ENCODE peak calls at places on chromosomes 6 and 20, in nine cellular contexts. A is esophagus squamous epithelium, H is adrenal gland, K is Peyer's patch, F is prostate gland, R is A549, E is upper lobe of left lung, B is IMR-90, I is H1. L is an unnamed sample. For H3K4me1, the result is how much of the 10 kb centered on the place peaks cover.

GRCh38 chr6:10138917-10139316 is 276.0 kb downstream of the TFAP2A start:
- DNase-seq in A (no peak), H (no peak), K (no peak), F (no peak), R (no peak), E (no peak), B (peak), I (no peak), L (no peak)

GRCh38 chr6:41723178-41723935 is 12.1 kb downstream of the TFEB start:
- DNase-seq in A (peak), H (peak), K (peak), F (peak), R (peak), E (peak), B (peak), I (no peak), L (no peak)

GRCh38 chr6:155154158-155154830 is 109.5 kb upstream of the CLDN20 start:
- DNase-seq in A (no peak), H (no peak), K (no peak), F (no peak), R (no peak), E (no peak), B (peak), I (no peak), L (no peak)

GRCh38 chr20:13060327-13060726 is 51.6 kb downstream of the SPTLC3 start:
- DNase-seq in A (no peak), H (no peak), K (no peak), F (no peak), R (no peak), E (no peak), B (no peak), I (no peak), L (no peak)

GRCh38 chr6:4018194-4019111 is 60.5 kb downstream of the FAM217A start:
- DNase-seq in A (peak), H (peak), K (peak), F (peak), R (peak), E (peak), B (peak), I (peak), L (peak)

GRCh38 chr6:108727966-108728730 is 120.1 kb upstream of the ARMC2 start:
- DNase-seq in A (no peak), H (no peak), K (peak), F (no peak), R (no peak), E (no peak), B (no peak), I (no peak), L (no peak)

GRCh38 chr20:2005359-2005758 is 11.5 kb upstream of the PDYN start:
- DNase-seq in A (no peak), H (no peak), K (no peak), F (no peak), R (no peak), E (no peak), B (peak), I (no peak), L (peak)

GRCh38 chr6:109672204-109672603 is 18.8 kb downstream of the AK9 start:
- DNase-seq in A (no peak), H (no peak), K (no peak), F (no peak), R (no peak), E (no peak), B (peak), I (no peak), L (no peak)

GRCh38 chr20:45355209-45355608 is 7.0 kb upstream of the SDC4 start:
- DNase-seq in A (no peak), H (peak), K (no peak), F (no peak), R (no peak), E (no peak), B (peak), I (no peak), L (no peak)

GRCh38 chr6:164640946-164641345 is 668.5 kb downstream of the C6orf118 start:
- DNase-seq in A (no peak), H (no peak), K (no peak), F (no peak), R (no peak), E (no peak), B (no peak), I (no peak), L (no peak)

GRCh38 chr6:19876672-19877071 is 39.5 kb downstream of the ID4 start:
- DNase-seq in A (no peak), H (no peak), K (no peak), F (no peak), R (no peak), E (no peak), B (no peak), I (no peak), L (no peak)

DNA sequence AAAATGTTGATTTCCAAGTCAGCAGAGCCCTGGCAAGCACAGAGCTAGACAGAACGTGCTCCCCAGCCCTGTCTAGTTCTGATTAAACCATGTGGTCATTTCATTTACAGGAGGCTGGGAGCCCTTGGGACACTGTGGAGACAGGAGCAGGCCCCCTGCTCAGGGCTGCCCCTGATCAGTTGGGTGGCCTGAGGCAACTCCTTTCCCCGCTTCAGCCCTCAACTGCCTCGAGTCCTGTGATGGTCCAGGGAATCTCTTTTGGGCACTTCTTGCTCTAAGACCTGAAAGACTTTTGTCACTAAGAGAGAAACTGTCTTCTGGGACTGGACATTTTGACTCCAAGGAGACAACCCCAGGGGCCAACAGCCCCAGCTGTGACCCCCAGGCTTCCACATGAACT is 13.5 kb downstream of the DYNLRB1 start:
- DNase-seq in A (no peak), H (no peak), K (peak), F (no peak), R (no peak), E (no peak), B (no peak), I (no peak), L (no peak)
- H3K4me1 ChIP-seq in A (half or more), H (under half), K (under half), F (under half), R (under half), E (under half), B (under half), I (under half), L (under half)

GRCh38 chr6:26232306-26232949 is 132.6 kb upstream of the BTN3A2 start:
- DNase-seq in A (no peak), H (no peak), K (no peak), F (no peak), R (no peak), E (no peak), B (no peak), I (no peak), L (no peak)

GRCh38 chr6:26234421-26235239 is 130.4 kb upstream of the BTN3A2 start:
- DNase-seq in A (no peak), H (peak), K (peak), F (peak), R (peak), E (peak), B (peak), I (no peak), L (no peak)

GRCh38 chr6:26231006-26231587 is 133.9 kb upstream of the BTN3A2 start:
- DNase-seq in A (no peak), H (no peak), K (no peak), F (no peak), R (no peak), E (no peak), B (no peak), I (no peak), L (no peak)

GRCh38 chr6:26233608-26234420 is 131.2 kb upstream of the BTN3A2 start:
- DNase-seq in A (no peak), H (peak), K (peak), F (peak), R (no peak), E (peak), B (peak), I (no peak), L (no peak)

DNA sequence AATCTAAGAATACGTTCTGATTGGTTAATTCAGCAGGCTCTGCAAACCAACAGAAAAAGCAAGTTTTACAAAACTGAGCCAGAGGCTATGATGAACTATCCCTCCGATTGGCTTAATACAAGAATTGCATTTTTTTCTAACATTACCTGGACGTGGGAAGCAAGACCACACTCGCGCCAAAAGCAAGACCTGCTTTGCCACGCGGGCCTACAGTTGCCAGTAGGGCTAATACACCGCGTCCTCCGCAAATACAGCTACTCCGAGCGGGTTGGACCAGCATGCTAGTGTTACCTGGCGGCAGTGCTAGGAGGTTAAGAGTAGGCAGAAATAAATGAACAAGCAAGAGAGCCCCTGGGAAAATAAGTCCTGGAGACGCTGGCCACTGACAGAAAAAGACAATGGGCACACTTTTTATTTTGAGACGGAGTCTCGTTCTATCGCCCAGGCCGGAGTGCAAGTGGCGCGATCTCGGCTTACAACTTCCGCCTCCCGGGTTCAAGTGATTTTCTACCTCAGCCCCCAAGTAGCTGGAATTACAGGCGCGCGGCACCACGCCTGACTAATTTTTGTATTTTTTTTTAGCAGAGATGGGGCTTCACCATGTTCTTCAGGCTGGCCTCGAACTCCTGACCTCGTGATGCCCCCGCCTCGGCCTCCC is 131.9 kb upstream of the BTN3A2 start:
- DNase-seq in A (no peak), H (no peak), K (peak), F (no peak), R (no peak), E (peak), B (peak), I (no peak), L (no peak)
- H3K4me3 ChIP-seq in A (peak), H (peak), K (peak), F (peak), R (peak), E (peak), B (peak), I (peak), L (peak)

GRCh38 chr20:31666258-31667042 is 28.7 kb downstream of the COX4I2 start:
- DNase-seq in A (no peak), H (peak), K (peak), F (no peak), R (no peak), E (peak), B (no peak), I (no peak), L (no peak)
- TF ChIP-seq POLR2A in A (no peak), H (peak), K (no peak), F (no peak), R (no peak), E (no peak), B (no peak), I (no peak), L (no peak)

GRCh38 chr20:46826343-46826984 is 68.2 kb upstream of the EYA2 start:
- DNase-seq in A (no peak), H (no peak), K (no peak), F (no peak), R (no peak), E (no peak), B (peak), I (no peak), L (no peak)

GRCh38 chr20:46827718-46828458 is 66.8 kb upstream of the EYA2 start:
- DNase-seq in A (no peak), H (no peak), K (no peak), F (no peak), R (no peak), E (no peak), B (peak), I (no peak), L (no peak)

GRCh38 chr20:46830886-46831632 is 63.6 kb upstream of the EYA2 start:
- DNase-seq in A (no peak), H (no peak), K (no peak), F (no peak), R (no peak), E (no peak), B (no peak), I (no peak), L (no peak)

GRCh38 chr20:46831633-46832011 is 63.0 kb upstream of the EYA2 start:
- DNase-seq in A (no peak), H (no peak), K (no peak), F (no peak), R (no peak), E (no peak), B (peak), I (no peak), L (no peak)

DNA sequence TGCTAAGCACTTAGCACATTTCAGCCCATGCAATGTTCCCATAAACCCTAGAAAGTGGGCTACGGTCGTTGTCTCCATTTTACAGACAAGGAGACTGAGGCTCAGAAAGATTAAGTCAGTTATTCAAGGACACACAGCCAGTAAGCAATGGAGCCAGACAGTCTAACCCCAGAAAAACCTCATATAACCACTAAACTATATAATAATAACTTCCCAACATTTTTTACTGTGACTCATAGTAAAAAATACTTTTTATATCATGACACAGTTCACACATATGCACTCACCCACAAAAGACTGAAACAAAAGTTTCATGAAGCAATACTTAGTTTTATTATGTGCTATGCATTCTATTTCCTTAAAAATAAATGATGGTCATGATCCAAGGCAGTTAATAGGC is 66.2 kb upstream of the EYA2 start:
- DNase-seq in A (no peak), H (no peak), K (no peak), F (no peak), R (no peak), E (no peak), B (peak), I (no peak), L (no peak)
- H3K4me1 ChIP-seq in A (under half), H (under half), K (under half), F (under half), R (under half), E (under half), B (under half), I (under half), L (under half)

GRCh38 chr6:23335894-23336293 is 766.5 kb downstream of the HDGFL1 start:
- DNase-seq in A (no peak), H (no peak), K (no peak), F (no peak), R (no peak), E (no peak), B (no peak), I (no peak), L (no peak)

GRCh38 chr6:23330632-23331031 is 761.3 kb downstream of the HDGFL1 start:
- DNase-seq in A (no peak), H (no peak), K (no peak), F (no peak), R (no peak), E (no peak), B (no peak), I (no peak), L (no peak)

GRCh38 chr6:23329091-23329490 is 759.7 kb downstream of the HDGFL1 start:
- DNase-seq in A (no peak), H (no peak), K (no peak), F (no peak), R (no peak), E (no peak), B (no peak), I (no peak), L (no peak)

GRCh38 chr6:23339268-23339667 is 769.9 kb downstream of the HDGFL1 start:
- DNase-seq in A (no peak), H (no peak), K (no peak), F (no peak), R (no peak), E (no peak), B (no peak), I (no peak), L (no peak)

DNA sequence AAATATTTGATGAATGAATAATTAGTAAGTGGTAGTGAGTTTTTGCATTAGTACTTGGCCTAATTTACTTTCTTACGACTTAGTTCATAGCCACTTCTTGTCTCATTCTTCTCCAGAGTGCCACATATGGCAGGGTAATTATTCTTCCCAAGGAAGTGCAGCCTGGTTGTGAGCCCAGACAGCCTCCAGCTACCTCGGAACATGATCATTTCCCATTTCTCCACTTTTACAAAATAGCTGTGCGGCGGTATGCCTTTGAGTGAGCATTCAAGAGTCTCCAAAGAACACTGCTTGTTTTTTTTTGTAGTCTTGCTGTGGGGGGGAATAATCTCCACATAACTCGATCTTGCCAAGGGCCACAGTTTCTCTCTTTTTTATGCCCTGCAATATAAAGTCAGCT is 765.0 kb downstream of the HDGFL1 start:
- DNase-seq in A (no peak), H (no peak), K (no peak), F (no peak), R (no peak), E (no peak), B (no peak), I (no peak), L (no peak)
- H3K4me3 ChIP-seq in A (no peak), H (no peak), K (no peak), F (no peak), R (no peak), E (no peak), B (no peak), I (no peak), L (no peak)

GRCh38 chr6:30876039-30876730 is 8.1 kb upstream of the DDR1 start:
- DNase-seq in A (no peak), H (peak), K (no peak), F (peak), R (no peak), E (no peak), B (peak), I (no peak), L (no peak)

GRCh38 chr6:30870546-30870945 is 13.8 kb upstream of the DDR1 start:
- DNase-seq in A (no peak), H (no peak), K (no peak), F (no peak), R (no peak), E (no peak), B (no peak), I (no peak), L (no peak)

GRCh38 chr6:30871592-30872183 is 12.6 kb upstream of the DDR1 start:
- DNase-seq in A (no peak), H (no peak), K (no peak), F (no peak), R (no peak), E (no peak), B (no peak), I (no peak), L (no peak)

GRCh38 chr6:30875244-30876038 is 8.9 kb upstream of the DDR1 start:
- DNase-seq in A (no peak), H (no peak), K (no peak), F (peak), R (no peak), E (no peak), B (no peak), I (no peak), L (no peak)

GRCh38 chr6:30873137-30873640 is 11.1 kb upstream of the DDR1 start:
- DNase-seq in A (no peak), H (no peak), K (no peak), F (no peak), R (no peak), E (no peak), B (no peak), I (no peak), L (no peak)
- TF ChIP-seq POLR2A in A (no peak), H (no peak), K (no peak), F (no peak), R (no peak), E (no peak), B (no peak), I (no peak), L (no peak)

GRCh38 chr6:34315780-34316179 is 67.0 kb upstream of the SMIM29 start:
- DNase-seq in A (no peak), H (no peak), K (no peak), F (no peak), R (no peak), E (no peak), B (no peak), I (no peak), L (no peak)
- H3K4me1 ChIP-seq in A (half or more), H (half or more), K (under half), F (under half), R (under half), E (under half), B (under half), I (under half), L (under half)

DNA sequence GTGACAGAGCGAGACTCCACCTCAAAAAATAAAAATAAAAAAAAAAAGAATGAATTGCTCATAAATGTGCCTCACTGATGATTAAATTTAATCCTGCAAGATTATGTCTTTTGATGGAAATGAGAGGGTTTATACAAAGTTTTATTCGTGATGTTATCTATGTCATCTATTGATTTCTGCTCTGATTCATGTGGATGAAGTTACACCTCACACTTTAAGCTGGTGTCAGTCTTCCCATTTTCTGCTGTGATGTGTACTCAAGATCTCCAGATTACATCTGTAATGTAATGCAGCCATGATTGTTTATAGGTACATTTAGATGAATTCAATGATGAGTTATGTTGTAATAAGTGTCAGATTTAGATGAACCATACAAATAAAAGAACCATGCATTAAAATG is 34.2 kb downstream of the HCRTR2 start:
- DNase-seq in A (no peak), H (no peak), K (no peak), F (no peak), R (no peak), E (no peak), B (no peak), I (no peak), L (no peak)
- H3K4me3 ChIP-seq in A (no peak), H (no peak), K (no peak), F (no peak), R (no peak), E (no peak), B (no peak), I (no peak), L (no peak)

GRCh38 chr6:139135578-139136545 is 982 bp downstream of the HECA start:
- DNase-seq in A (no peak), H (peak), K (peak), F (peak), R (peak), E (peak), B (peak), I (no peak), L (no peak)
- TF ChIP-seq POLR2A in A (no peak), H (peak), K (peak), F (peak), R (no peak), E (no peak), B (no peak), I (no peak), L (no peak)

GRCh38 chr6:11273406-11274065 is 41.1 kb upstream of the NEDD9 start:
- DNase-seq in A (no peak), H (no peak), K (peak), F (no peak), R (peak), E (no peak), B (no peak), I (no peak), L (peak)

GRCh38 chr6:11270030-11271027 is 37.9 kb upstream of the NEDD9 start:
- DNase-seq in A (no peak), H (no peak), K (peak), F (no peak), R (no peak), E (no peak), B (peak), I (no peak), L (no peak)

GRCh38 chr6:11271637-11272036 is 39.2 kb upstream of the NEDD9 start:
- DNase-seq in A (no peak), H (no peak), K (no peak), F (no peak), R (no peak), E (no peak), B (peak), I (no peak), L (no peak)

GRCh38 chr6:11271228-11271627 is 38.8 kb upstream of the NEDD9 start:
- DNase-seq in A (no peak), H (no peak), K (no peak), F (no peak), R (no peak), E (peak), B (no peak), I (no peak), L (no peak)

GRCh38 chr6:11272491-11273192 is 40.2 kb upstream of the NEDD9 start:
- DNase-seq in A (no peak), H (no peak), K (peak), F (no peak), R (peak), E (no peak), B (no peak), I (no peak), L (no peak)
- H3K4me1 ChIP-seq in A (under half), H (under half), K (under half), F (under half), R (half or more), E (half or more), B (under half), I (under half), L (under half)